ENCODE peak calls at places on chromosomes 11 and 22, in six cellular contexts. O is BE2C; A is CD4-positive, alpha-beta memory T cell; L is GM23248; C is osteoblast; F is kidney. J is an unnamed sample.

GRCh38 chr11:1306186-1307162 is 3.0 kb downstream of the TOLLIP start:
- DNase-seq in O (no peak), A (no peak), L (no peak), C (peak; percentile 75), F (no peak), J (no peak)

GRCh38 chr11:8813658-8814057 is 97.3 kb upstream of the AKIP1 start:
- DNase-seq in O (peak; percentile 64), A (peak; percentile 8), L (peak; percentile 90), C (peak; percentile 98), F (peak; percentile 79), J (peak; percentile 9)

GRCh38 chr11:82989628-82990404 is 81.9 kb downstream of the RAB30 start:
- DNase-seq in O (no peak), A (peak; percentile 18), L (no peak), C (no peak), F (no peak), J (no peak)

GRCh38 chr11:72578051-72578450 is 96.2 kb downstream of the PDE2A start:
- DNase-seq in O (peak; percentile 2), A (no peak), L (no peak), C (no peak), F (no peak), J (no peak)

GRCh38 chr11:86578727-86579405 is 93.5 kb downstream of the ME3 start:
- DNase-seq in O (no peak), A (no peak), L (no peak), C (no peak), F (no peak), J (no peak)

GRCh38 chr11:100756556-100756955 is 69.5 kb downstream of the ARHGAP42 start:
- DNase-seq in O (no peak), A (no peak), L (no peak), C (no peak), F (no peak), J (no peak)

GRCh38 chr11:1888811-1889526 is 2.7 kb downstream of the PRR33 start:
- DNase-seq in O (no peak), A (peak; percentile 85), L (no peak), C (peak; percentile 52), F (peak; percentile 86), J (peak; percentile 53)

GRCh38 chr11:29879560-29879959 is 137.3 kb downstream of the KCNA4 start:
- DNase-seq in O (no peak), A (no peak), L (peak; percentile 7), C (no peak), F (no peak), J (no peak)

GRCh38 chr11:134584001-134584561 is 172.0 kb upstream of the B3GAT1 start:
- DNase-seq in O (no peak), A (no peak), L (no peak), C (peak; percentile 21), F (no peak), J (no peak)

GRCh38 chr11:61532136-61533038 is 23.8 kb downstream of the LRRC10B start:
- DNase-seq in O (no peak), A (peak; percentile 39), L (peak; percentile 44), C (peak; percentile 97), F (no peak), J (no peak)

GRCh38 chr11:47177229-47177845 is 658 bp upstream of the ARFGAP2 start:
- DNase-seq in O (peak; percentile 66), A (peak; percentile 87), L (peak; percentile 92), C (peak; percentile 97), F (no peak), J (peak; percentile 40)

GRCh38 chr11:125902927-125903752 is at the start of gene PUS3:
- DNase-seq in O (peak; percentile 94), A (peak; percentile 86), L (peak; percentile 95), C (peak; percentile 95), F (peak; percentile 96), J (peak; percentile 74)

GRCh38 chr22:44193537-44193896 is 12.8 kb downstream of the PARVG start:
- DNase-seq in O (no peak), A (no peak), L (no peak), C (no peak), F (no peak), J (no peak)

GRCh38 chr11:132312161-132312560 is 941.7 kb downstream of the NTM start:
- DNase-seq in O (no peak), A (no peak), L (peak; percentile 60), C (peak; percentile 43), F (no peak), J (no peak)

GRCh38 chr11:78851883-78852586 is 277.4 kb upstream of the NARS2 start:
- DNase-seq in O (peak; percentile 73), A (no peak), L (no peak), C (no peak), F (no peak), J (no peak)

GRCh38 chr11:13261600-13262061 is 16.0 kb upstream of the BMAL1 start:
- DNase-seq in O (no peak), A (no peak), L (peak; percentile 94), C (peak; percentile 68), F (no peak), J (no peak)

GRCh38 chr11:131037873-131038272 is 121.6 kb upstream of the SNX19 start:
- DNase-seq in O (no peak), A (no peak), L (no peak), C (no peak), F (no peak), J (no peak)

GRCh38 chr11:95338430-95338991 is 107.5 kb upstream of the SESN3 start:
- DNase-seq in O (peak; percentile 61), A (no peak), L (peak; percentile 86), C (no peak), F (peak; percentile 82), J (no peak)

GRCh38 chr11:76665172-76665571 is 5.4 kb downstream of the LRRC32 start:
- DNase-seq in O (peak; percentile 2), A (no peak), L (no peak), C (peak; percentile 27), F (peak; percentile 40), J (no peak)

GRCh38 chr22:19766235-19766505 is 5.6 kb downstream of the TBX1 start:
- DNase-seq in O (no peak), A (no peak), L (no peak), C (peak; percentile 87), F (no peak), J (no peak)

GRCh38 chr11:128422576-128423370 is 164.6 kb downstream of the ETS1 start:
- DNase-seq in O (peak; percentile 85), A (peak; percentile 93), L (no peak), C (peak; percentile 47), F (peak; percentile 68), J (peak; percentile 83)

GRCh38 chr11:86761978-86762377 is 38.4 kb upstream of the PRSS23 start:
- DNase-seq in O (no peak), A (no peak), L (peak; percentile 77), C (peak; percentile 74), F (no peak), J (no peak)

GRCh38 chr11:13260196-13260962 is 17.2 kb upstream of the BMAL1 start:
- DNase-seq in O (no peak), A (no peak), L (peak; percentile 56), C (no peak), F (no peak), J (no peak)

GRCh38 chr11:121435796-121436511 is 16.2 kb upstream of the SORL1 start:
- DNase-seq in O (no peak), A (no peak), L (no peak), C (no peak), F (no peak), J (no peak)

GRCh38 chr22:24068717-24069116 is 57.6 kb downstream of the CABIN1 start:
- DNase-seq in O (no peak), A (no peak), L (no peak), C (no peak), F (no peak), J (no peak)

DNA sequence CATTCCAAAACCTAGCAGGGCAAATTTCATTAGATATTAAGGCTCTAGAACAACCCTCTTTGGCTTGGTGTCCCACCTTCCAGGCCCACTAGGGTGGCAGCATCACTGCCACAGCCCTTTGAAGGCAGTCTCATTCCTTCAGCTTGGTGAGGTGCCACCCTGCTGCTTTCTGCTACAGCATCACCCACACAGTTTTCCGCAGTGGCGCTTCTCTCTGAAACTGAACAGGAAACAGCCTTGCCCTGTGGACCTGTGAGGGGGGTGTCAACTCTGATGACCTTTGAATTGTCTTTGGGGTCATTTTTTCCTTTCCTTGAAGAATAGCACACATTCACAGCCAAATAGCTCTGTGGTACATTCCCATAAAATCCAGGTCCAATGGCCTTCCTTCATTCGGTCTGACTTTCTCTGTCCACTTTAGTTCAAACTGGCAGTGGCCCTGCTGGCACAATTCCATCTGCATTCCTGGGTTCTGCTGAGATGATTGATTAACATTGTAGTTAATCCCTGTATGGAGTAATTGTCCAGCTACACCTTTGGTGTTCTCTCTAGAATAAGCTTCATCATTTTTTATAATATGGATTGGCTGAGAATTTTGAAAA is 251.9 kb upstream of the FAT3 start:
- DNase-seq in O (no peak), A (no peak), L (no peak), C (no peak), F (no peak), J (no peak)
- H3K9me3 ChIP-seq in O (no peaks in the 10 kb centered on the region), A (no peaks in the 10 kb centered on the region), L (no peaks in the 10 kb centered on the region), C (no peaks in the 10 kb centered on the region), F (no peaks in the 10 kb centered on the region), J (no peaks in the 10 kb centered on the region)

GRCh38 chr11:35990816-35991215 is 47.0 kb downstream of the LDLRAD3 start:
- DNase-seq in O (no peak), A (no peak), L (no peak), C (peak; percentile 38), F (no peak), J (no peak)
- H3K9me3 ChIP-seq in O (no peaks in the 10 kb centered on the region), A (no peaks in the 10 kb centered on the region), L (no peaks in the 10 kb centered on the region), C (no peaks in the 10 kb centered on the region), F (peaks cover 8% of the 10 kb centered on the region), J (no peaks in the 10 kb centered on the region)

DNA sequence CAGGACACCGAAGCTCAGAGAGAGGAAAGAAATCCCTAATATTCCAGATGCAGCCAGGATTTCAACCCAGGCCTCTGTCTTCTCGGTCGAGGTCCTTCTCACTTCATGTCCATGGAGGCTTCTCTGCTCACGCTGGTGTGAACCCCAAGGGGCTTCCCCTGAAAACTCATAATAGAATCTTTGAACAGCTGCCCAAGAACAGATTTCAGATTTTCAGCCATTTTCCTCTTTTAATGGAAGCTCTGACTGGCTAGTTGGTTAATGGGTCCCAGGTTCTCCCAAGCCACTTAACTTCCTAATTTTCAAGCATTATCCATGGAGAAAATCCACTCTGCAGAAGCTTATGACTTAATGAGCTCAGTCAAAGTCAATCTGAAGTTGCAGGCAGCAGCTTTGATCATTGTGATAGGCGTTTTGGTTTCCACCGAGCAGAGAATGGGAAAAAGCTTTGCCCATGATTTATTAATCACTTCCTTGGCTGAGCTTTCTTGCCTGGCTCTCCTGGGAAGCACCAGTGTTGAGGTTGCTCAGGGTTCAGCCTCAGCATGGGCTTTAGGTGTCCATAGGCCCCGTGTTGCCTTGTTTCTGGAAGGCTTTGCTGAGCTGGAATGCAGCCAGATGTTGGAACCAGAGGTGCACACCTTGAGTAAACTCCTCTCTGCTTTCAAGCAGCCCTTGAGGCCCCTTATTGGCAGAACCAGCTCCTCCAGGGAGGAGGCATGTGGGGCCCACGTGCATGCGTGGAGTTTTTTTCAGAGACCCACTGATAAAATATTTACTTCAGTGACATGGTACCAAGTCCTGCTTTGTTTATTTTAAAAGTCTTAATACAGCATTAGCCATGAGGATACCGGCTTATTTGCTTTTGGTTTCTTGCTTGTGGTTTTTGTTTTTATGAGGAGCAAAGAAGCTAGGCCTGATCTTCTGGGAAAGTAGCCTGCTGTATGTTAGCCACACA is 25.5 kb downstream of the LDLRAD3 start:
- DNase-seq in O (no peak), A (no peak), L (no peak), C (no peak), F (no peak), J (no peak)
- H3K9me3 ChIP-seq in O (no peaks in the 10 kb centered on the region), A (no peaks in the 10 kb centered on the region), L (no peaks in the 10 kb centered on the region), C (no peaks in the 10 kb centered on the region), F (no peaks in the 10 kb centered on the region), J (no peaks in the 10 kb centered on the region)

DNA sequence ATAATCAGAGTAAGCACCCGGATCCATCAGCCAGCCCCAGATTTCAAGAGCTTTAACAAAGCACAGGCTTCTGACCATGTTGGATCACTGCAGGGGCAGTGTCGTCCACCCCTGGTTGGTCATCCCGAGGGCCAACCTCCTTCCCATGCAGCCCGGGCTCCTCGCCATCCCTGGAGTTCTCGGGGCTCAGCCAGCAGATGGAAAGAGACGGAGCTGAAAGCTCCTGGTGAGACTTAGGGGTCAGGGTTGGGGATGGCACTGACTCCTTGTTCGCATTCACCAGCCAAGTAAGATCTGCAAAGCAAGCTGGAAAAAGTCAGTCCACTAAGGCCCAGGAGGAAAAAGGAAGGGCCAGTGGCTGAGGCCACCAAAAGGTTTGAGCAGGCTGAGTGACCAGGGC is 888.9 kb downstream of the BRD1 start:
- DNase-seq in O (no peak), A (no peak), L (no peak), C (no peak), F (no peak), J (no peak)
- H3K9me3 ChIP-seq in O (no peaks in the 10 kb centered on the region), A (no peaks in the 10 kb centered on the region), L (no peaks in the 10 kb centered on the region), C (peaks cover 4% of the 10 kb centered on the region), F (no peaks in the 10 kb centered on the region), J (peaks cover 5% of the 10 kb centered on the region)

J was measured in T-helper 17 cell.